ENCODE peak calls at places on chromosome 14, in seven cellular contexts. One of them, this sample, is unnamed.

GRCh38 chr14:95255487-95255886 is 64.2 kb downstream of the CLMN start:
- DNase-seq in activated gamma-delta T cell: no peak
- DNase-seq in RPMI7951: peak; percentile 65
- DNase-seq in AG09309: no peak
- DNase-seq in lung: peak; percentile 84
- DNase-seq in NCI-H524: no peak
- DNase-seq in astrocyte of the spinal cord: peak; percentile 69
- DNase-seq in this sample: no peak

GRCh38 chr14:89185919-89186849 is 230.8 kb downstream of the FOXN3 start:
- DNase-seq in NCI-H524: peak; percentile 98
- DNase-seq in lung: no peak
- DNase-seq in astrocyte of the spinal cord: peak; percentile 61
- DNase-seq in RPMI7951: peak; percentile 78
- DNase-seq in activated gamma-delta T cell: no peak
- DNase-seq in AG09309: peak; percentile 46
- DNase-seq in this sample: no peak

GRCh38 chr14:64855732-64856527 is 23.8 kb downstream of the SPTB start:
- DNase-seq in astrocyte of the spinal cord: no peak
- DNase-seq in RPMI7951: no peak
- DNase-seq in lung: no peak
- DNase-seq in activated gamma-delta T cell: no peak
- DNase-seq in AG09309: no peak
- DNase-seq in NCI-H524: peak; percentile 71
- DNase-seq in this sample: peak; percentile 65

GRCh38 chr14:69964841-69965240 is 85.6 kb downstream of the SMOC1 start:
- DNase-seq in lung: no peak
- DNase-seq in activated gamma-delta T cell: no peak
- DNase-seq in NCI-H524: no peak
- DNase-seq in AG09309: no peak
- DNase-seq in RPMI7951: no peak
- DNase-seq in astrocyte of the spinal cord: no peak
- DNase-seq in this sample: no peak

GRCh38 chr14:59389936-59390335 is 75.2 kb downstream of the GPR135 start:
- DNase-seq in AG09309: no peak
- DNase-seq in lung: no peak
- DNase-seq in astrocyte of the spinal cord: no peak
- DNase-seq in NCI-H524: no peak
- DNase-seq in activated gamma-delta T cell: no peak
- DNase-seq in RPMI7951: no peak
- DNase-seq in this sample: no peak

GRCh38 chr14:64118892-64119291 is 175.3 kb downstream of the ESR2 start:
- DNase-seq in astrocyte of the spinal cord: no peak
- DNase-seq in RPMI7951: no peak
- DNase-seq in AG09309: no peak
- DNase-seq in NCI-H524: no peak
- DNase-seq in activated gamma-delta T cell: no peak
- DNase-seq in lung: no peak
- DNase-seq in this sample: no peak

GRCh38 chr14:91284146-91284790 is 39.8 kb upstream of the GPR68 start:
- DNase-seq in AG09309: peak; percentile 74
- DNase-seq in activated gamma-delta T cell: no peak
- DNase-seq in lung: no peak
- DNase-seq in astrocyte of the spinal cord: peak; percentile 67
- DNase-seq in NCI-H524: no peak
- DNase-seq in RPMI7951: peak; percentile 78
- DNase-seq in this sample: no peak

GRCh38 chr14:77144412-77145115 is 3.0 kb upstream of the ZDHHC22 start:
- DNase-seq in RPMI7951: no peak
- DNase-seq in AG09309: no peak
- DNase-seq in NCI-H524: peak; percentile 82
- DNase-seq in lung: no peak
- DNase-seq in activated gamma-delta T cell: no peak
- DNase-seq in astrocyte of the spinal cord: no peak
- DNase-seq in this sample: no peak

GRCh38 chr14:32574269-32574668 is 245.2 kb downstream of the AKAP6 start:
- DNase-seq in AG09309: no peak
- DNase-seq in lung: no peak
- DNase-seq in activated gamma-delta T cell: no peak
- DNase-seq in RPMI7951: no peak
- DNase-seq in NCI-H524: no peak
- DNase-seq in astrocyte of the spinal cord: no peak
- DNase-seq in this sample: no peak

GRCh38 chr14:76386922-76387782 is 11.2 kb downstream of the ESRRB start:
- DNase-seq in lung: peak; percentile 60
- DNase-seq in activated gamma-delta T cell: no peak
- DNase-seq in NCI-H524: peak; percentile 89
- DNase-seq in RPMI7951: peak; percentile 48
- DNase-seq in AG09309: peak; percentile 7
- DNase-seq in astrocyte of the spinal cord: peak; percentile 48
- DNase-seq in this sample: no peak

GRCh38 chr14:78633747-78634146 is 463.6 kb downstream of the NRXN3 start:
- DNase-seq in activated gamma-delta T cell: no peak
- DNase-seq in RPMI7951: no peak
- DNase-seq in lung: no peak
- DNase-seq in astrocyte of the spinal cord: no peak
- DNase-seq in NCI-H524: peak; percentile 62
- DNase-seq in AG09309: no peak
- DNase-seq in this sample: no peak

GRCh38 chr14:45252356-45253069 is 489 bp downstream of the MIS18BP1 start:
- DNase-seq in RPMI7951: peak; percentile 18
- DNase-seq in activated gamma-delta T cell: no peak
- DNase-seq in astrocyte of the spinal cord: no peak
- DNase-seq in AG09309: no peak
- DNase-seq in NCI-H524: peak; percentile 53
- DNase-seq in lung: no peak
- DNase-seq in this sample: no peak

GRCh38 chr14:22379727-22380126 is 209.3 kb downstream of the DAD1 start:
- DNase-seq in NCI-H524: peak; percentile 30
- DNase-seq in activated gamma-delta T cell: no peak
- DNase-seq in lung: no peak
- DNase-seq in RPMI7951: no peak
- DNase-seq in astrocyte of the spinal cord: peak; percentile 60
- DNase-seq in AG09309: no peak
- DNase-seq in this sample: no peak

This sample was measured in DMS 273 treated with DMSO at 0.1 percent for 48 hours.